ENCODE peak calls at places on chromosomes 11 and 22, in six cellular contexts. One of them, this sample, is unnamed.

GRCh38 chr11:36713715-36714114 is 115.7 kb upstream of the RAG2 start:
- DNase-seq in Peyer's patch: no peak
- DNase-seq in NCI-H82: no peak
- DNase-seq in HAP-1: no peak
- DNase-seq in Daoy: no peak
- DNase-seq in NCI-H2029 treated with DMSO at 0.1 percent for 48 hours: no peak
- DNase-seq in this sample: no peak

GRCh38 chr11:59614277-59615131 is 1.1 kb downstream of the OSBP start:
- DNase-seq in Peyer's patch: no peak
- DNase-seq in NCI-H82: no peak
- DNase-seq in HAP-1: no peak
- DNase-seq in Daoy: peak
- DNase-seq in NCI-H2029 treated with DMSO at 0.1 percent for 48 hours: no peak
- DNase-seq in this sample: no peak

GRCh38 chr11:65425971-65426838 is 3.6 kb downstream of the NEAT1 start:
- DNase-seq in Peyer's patch: peak
- DNase-seq in NCI-H82: no peak
- DNase-seq in HAP-1: no peak
- DNase-seq in Daoy: peak
- DNase-seq in NCI-H2029 treated with DMSO at 0.1 percent for 48 hours: no peak
- DNase-seq in this sample: no peak

GRCh38 chr11:122902951-122903350 is 20.4 kb downstream of the JHY start:
- DNase-seq in Peyer's patch: no peak
- DNase-seq in NCI-H82: no peak
- DNase-seq in HAP-1: no peak
- DNase-seq in Daoy: no peak
- DNase-seq in NCI-H2029 treated with DMSO at 0.1 percent for 48 hours: no peak
- DNase-seq in this sample: no peak

GRCh38 chr11:83727251-83727650 is 441.1 kb upstream of the CCDC90B start:
- DNase-seq in Peyer's patch: no peak
- DNase-seq in NCI-H82: no peak
- DNase-seq in HAP-1: no peak
- DNase-seq in Daoy: no peak
- DNase-seq in NCI-H2029 treated with DMSO at 0.1 percent for 48 hours: no peak
- DNase-seq in this sample: no peak

GRCh38 chr11:85086511-85087284 is 540.4 kb downstream of the DLG2 start:
- DNase-seq in Peyer's patch: no peak
- DNase-seq in NCI-H82: no peak
- DNase-seq in HAP-1: no peak
- DNase-seq in Daoy: no peak
- DNase-seq in NCI-H2029 treated with DMSO at 0.1 percent for 48 hours: no peak
- DNase-seq in this sample: no peak

GRCh38 chr22:31695423-31695822 is 33.4 kb upstream of the PISD start:
- DNase-seq in Peyer's patch: no peak
- DNase-seq in NCI-H82: no peak
- DNase-seq in HAP-1: no peak
- DNase-seq in Daoy: no peak
- DNase-seq in NCI-H2029 treated with DMSO at 0.1 percent for 48 hours: no peak
- DNase-seq in this sample: no peak

GRCh38 chr11:134361661-134362060 is 29.9 kb downstream of the GLB1L2 start:
- DNase-seq in Peyer's patch: no peak
- DNase-seq in NCI-H82: no peak
- DNase-seq in HAP-1: no peak
- DNase-seq in Daoy: no peak
- DNase-seq in NCI-H2029 treated with DMSO at 0.1 percent for 48 hours: no peak
- DNase-seq in this sample: no peak

GRCh38 chr11:43547900-43548381 is 132.6 kb upstream of the HSD17B12 start:
- DNase-seq in Peyer's patch: peak
- DNase-seq in NCI-H82: no peak
- DNase-seq in HAP-1: no peak
- DNase-seq in Daoy: peak
- DNase-seq in NCI-H2029 treated with DMSO at 0.1 percent for 48 hours: no peak
- DNase-seq in this sample: no peak

GRCh38 chr11:45075952-45076351 is 70.5 kb upstream of the PRDM11 start:
- DNase-seq in Peyer's patch: no peak
- DNase-seq in NCI-H82: no peak
- DNase-seq in HAP-1: no peak
- DNase-seq in Daoy: no peak
- DNase-seq in NCI-H2029 treated with DMSO at 0.1 percent for 48 hours: no peak
- DNase-seq in this sample: no peak

GRCh38 chr11:109680127-109680526 is 258.1 kb downstream of the C11orf87 start:
- DNase-seq in Peyer's patch: no peak
- DNase-seq in NCI-H82: no peak
- DNase-seq in HAP-1: no peak
- DNase-seq in Daoy: no peak
- DNase-seq in NCI-H2029 treated with DMSO at 0.1 percent for 48 hours: no peak
- DNase-seq in this sample: no peak

GRCh38 chr22:43213066-43213465 is 26.1 kb upstream of the TTLL12 start:
- DNase-seq in Peyer's patch: no peak
- DNase-seq in NCI-H82: peak
- DNase-seq in HAP-1: peak
- DNase-seq in Daoy: no peak
- DNase-seq in NCI-H2029 treated with DMSO at 0.1 percent for 48 hours: no peak
- DNase-seq in this sample: no peak

GRCh38 chr11:15770798-15771414 is 585.4 kb downstream of the SOX6 start:
- DNase-seq in Peyer's patch: peak
- DNase-seq in NCI-H82: peak
- DNase-seq in HAP-1: peak
- DNase-seq in Daoy: peak
- DNase-seq in NCI-H2029 treated with DMSO at 0.1 percent for 48 hours: no peak
- DNase-seq in this sample: no peak

GRCh38 chr22:44975444-44976262 is 34.2 kb downstream of the PHF21B start:
- DNase-seq in Peyer's patch: peak
- DNase-seq in NCI-H82: peak
- DNase-seq in HAP-1: peak
- DNase-seq in Daoy: peak
- DNase-seq in NCI-H2029 treated with DMSO at 0.1 percent for 48 hours: no peak
- DNase-seq in this sample: no peak

GRCh38 chr22:23180301-23180892 is at the start of gene BCR:
- DNase-seq in Peyer's patch: peak
- DNase-seq in NCI-H82: peak
- DNase-seq in HAP-1: peak
- DNase-seq in Daoy: peak
- DNase-seq in NCI-H2029 treated with DMSO at 0.1 percent for 48 hours: no peak
- DNase-seq in this sample: peak

GRCh38 chr11:44208976-44209603 is 100.8 kb downstream of the ALX4 start:
- DNase-seq in Peyer's patch: no peak
- DNase-seq in NCI-H82: no peak
- DNase-seq in HAP-1: no peak
- DNase-seq in Daoy: no peak
- DNase-seq in NCI-H2029 treated with DMSO at 0.1 percent for 48 hours: no peak
- DNase-seq in this sample: no peak

GRCh38 chr11:66328036-66328306 is 8.3 kb downstream of the RIN1 start:
- DNase-seq in Peyer's patch: no peak
- DNase-seq in NCI-H82: no peak
- DNase-seq in HAP-1: no peak
- DNase-seq in Daoy: peak
- DNase-seq in NCI-H2029 treated with DMSO at 0.1 percent for 48 hours: no peak
- DNase-seq in this sample: no peak

GRCh38 chr11:69682221-69682620 is 7.1 kb upstream of the LTO1 start:
- DNase-seq in Peyer's patch: no peak
- DNase-seq in NCI-H82: no peak
- DNase-seq in HAP-1: no peak
- DNase-seq in Daoy: peak
- DNase-seq in NCI-H2029 treated with DMSO at 0.1 percent for 48 hours: no peak
- DNase-seq in this sample: no peak

GRCh38 chr11:73154178-73154577 is 12.1 kb upstream of the FCHSD2 start:
- DNase-seq in Peyer's patch: peak
- DNase-seq in NCI-H82: no peak
- DNase-seq in HAP-1: no peak
- DNase-seq in Daoy: no peak
- DNase-seq in NCI-H2029 treated with DMSO at 0.1 percent for 48 hours: no peak
- DNase-seq in this sample: no peak

GRCh38 chr11:100328626-100329340 is 358.3 kb upstream of the ARHGAP42 start:
- DNase-seq in Peyer's patch: no peak
- DNase-seq in NCI-H82: peak
- DNase-seq in HAP-1: peak
- DNase-seq in Daoy: no peak
- DNase-seq in NCI-H2029 treated with DMSO at 0.1 percent for 48 hours: no peak
- DNase-seq in this sample: peak

GRCh38 chr11:68610452-68611116 is 73.8 kb upstream of the GAL start:
- DNase-seq in Peyer's patch: no peak
- DNase-seq in NCI-H82: no peak
- DNase-seq in HAP-1: no peak
- DNase-seq in Daoy: no peak
- DNase-seq in NCI-H2029 treated with DMSO at 0.1 percent for 48 hours: no peak
- DNase-seq in this sample: no peak

GRCh38 chr11:74232316-74232950 is 61.3 kb downstream of the PPME1 start:
- DNase-seq in Peyer's patch: no peak
- DNase-seq in NCI-H82: no peak
- DNase-seq in HAP-1: no peak
- DNase-seq in Daoy: no peak
- DNase-seq in NCI-H2029 treated with DMSO at 0.1 percent for 48 hours: no peak
- DNase-seq in this sample: no peak

GRCh38 chr11:103396237-103396636 is 287.0 kb downstream of the DYNC2H1 start:
- DNase-seq in Peyer's patch: no peak
- DNase-seq in NCI-H82: no peak
- DNase-seq in HAP-1: no peak
- DNase-seq in Daoy: no peak
- DNase-seq in NCI-H2029 treated with DMSO at 0.1 percent for 48 hours: no peak
- DNase-seq in this sample: no peak

GRCh38 chr11:103877221-103877620 is 159.2 kb upstream of the DDI1 start:
- DNase-seq in Peyer's patch: no peak
- DNase-seq in NCI-H82: no peak
- DNase-seq in HAP-1: no peak
- DNase-seq in Daoy: no peak
- DNase-seq in NCI-H2029 treated with DMSO at 0.1 percent for 48 hours: no peak
- DNase-seq in this sample: no peak

GRCh38 chr11:3995949-3996554 is 98.5 kb upstream of the RRM1 start:
- DNase-seq in Peyer's patch: no peak
- DNase-seq in NCI-H82: no peak
- DNase-seq in HAP-1: no peak
- DNase-seq in Daoy: no peak
- DNase-seq in NCI-H2029 treated with DMSO at 0.1 percent for 48 hours: no peak
- DNase-seq in this sample: no peak

GRCh38 chr22:27144345-27144744 is 487.0 kb downstream of the MIAT start:
- DNase-seq in Peyer's patch: no peak
- DNase-seq in NCI-H82: no peak
- DNase-seq in HAP-1: no peak
- DNase-seq in Daoy: no peak
- DNase-seq in NCI-H2029 treated with DMSO at 0.1 percent for 48 hours: no peak
- DNase-seq in this sample: no peak

This sample was measured in DMS153.